ENCODE peak calls at places on chromosomes 2 and 18, in five cellular contexts. C is left cardiac atrium, R is T-helper 1 cell, W is GM23248, N is HTR-8/SVneo. P is an unnamed sample.

GRCh38 chr2:43018179-43019024 is 208.0 kb downstream of the ZFP36L2 start:
- DNase-seq in N (peak), C (peak), R (no peak), W (peak), P (no peak)

GRCh38 chr2:203610558-203610957 is 75.5 kb upstream of the RAPH1 start:
- DNase-seq in W (no peak), C (no peak), R (no peak), N (no peak), P (no peak)

GRCh38 chr2:25251032-25251460 is 82.7 kb upstream of the POMC start:
- DNase-seq in R (no peak), W (no peak), C (no peak), N (no peak), P (peak)

GRCh38 chr2:134104754-134105153 is 149.1 kb upstream of the MGAT5 start:
- DNase-seq in R (no peak), N (no peak), C (no peak), W (no peak), P (no peak)

GRCh38 chr2:230008708-230009066 is 60.0 kb downstream of the SLC16A14 start:
- DNase-seq in N (no peak), R (no peak), W (no peak), C (no peak), P (no peak)

GRCh38 chr2:160144278-160144990 is 55.6 kb downstream of the ITGB6 start:
- DNase-seq in W (no peak), N (no peak), C (no peak), R (no peak), P (no peak)

GRCh38 chr2:77161009-77161408 is 361.2 kb downstream of the LRRTM4 start:
- DNase-seq in C (no peak), N (no peak), R (no peak), W (no peak), P (no peak)

GRCh38 chr18:51433881-51434280 is 236.4 kb upstream of the MEX3C start:
- DNase-seq in R (no peak), C (no peak), N (no peak), W (no peak), P (no peak)

GRCh38 chr2:223725494-223725893 is 111.9 kb downstream of the AP1S3 start:
- DNase-seq in C (peak), N (peak), R (no peak), W (peak), P (no peak)